ENCODE peak calls at places on chromosomes 2 and 18, in nine cellular contexts. F is skeletal muscle cell; Q is stomach; Y is stimulated activated CD4-positive, alpha-beta T cell treated with anti-CD3 and anti-CD28 coated beads, Interleukin-4, amount 100 ng/mL, for 24 hours; R is RWPE1; L is adipocyte; U is hippocampal formation; S is IMR-90; G is MCF 10A. K is an unnamed sample.

GRCh38 chr2:56121995-56122394 is 61.8 kb upstream of the CCDC85A start:
- DNase-seq in F (no peak), Q (no peak), Y (no peak), R (no peak), L (no peak), U (no peak), S (no peak), G (no peak), K (no peak)

GRCh38 chr2:185979546-185980071 is 241.0 kb downstream of the FSIP2 start:
- DNase-seq in F (no peak), Q (no peak), Y (no peak), R (peak), L (peak), U (no peak), S (no peak), G (peak), K (no peak)

GRCh38 chr2:70044290-70045040 is 42.8 kb upstream of the PCBP1 start:
- DNase-seq in F (no peak), Q (peak), Y (no peak), R (no peak), L (no peak), U (no peak), S (no peak), G (no peak), K (no peak)

GRCh38 chr18:902179-902718 is 2.4 kb upstream of the ADCYAP1 start:
- DNase-seq in F (no peak), Q (no peak), Y (no peak), R (no peak), L (peak), U (no peak), S (no peak), G (no peak), K (no peak)

GRCh38 chr2:33068261-33068660 is 121.5 kb downstream of the LTBP1 start:
- DNase-seq in F (peak), Q (no peak), Y (no peak), R (peak), L (peak), U (no peak), S (peak), G (peak), K (no peak)

GRCh38 chr2:218815649-218816048 is 16.0 kb downstream of the PRKAG3 start:
- DNase-seq in F (no peak), Q (no peak), Y (no peak), R (no peak), L (no peak), U (no peak), S (no peak), G (no peak), K (no peak)

GRCh38 chr2:230360028-230360427 is 33.0 kb downstream of the SP140L start:
- DNase-seq in F (no peak), Q (no peak), Y (no peak), R (no peak), L (no peak), U (no peak), S (no peak), G (no peak), K (no peak)

GRCh38 chr2:144099746-144100438 is 420.0 kb downstream of the ZEB2 start:
- DNase-seq in F (peak), Q (no peak), Y (no peak), R (peak), L (peak), U (no peak), S (peak), G (peak), K (no peak)

GRCh38 chr2:197786010-197786877 is 1.1 kb upstream of the BOLL start:
- DNase-seq in F (no peak), Q (peak), Y (peak), R (no peak), L (no peak), U (no peak), S (no peak), G (no peak), K (no peak)

GRCh38 chr2:235594041-235594440 is 100.2 kb downstream of the AGAP1 start:
- DNase-seq in F (peak), Q (no peak), Y (no peak), R (peak), L (peak), U (no peak), S (peak), G (peak), K (no peak)

GRCh38 chr2:172442072-172442895 is 14.9 kb downstream of the ITGA6 start:
- DNase-seq in F (peak), Q (peak), Y (peak), R (peak), L (peak), U (no peak), S (peak), G (peak), K (no peak)

GRCh38 chr2:138787053-138787666 is 7.0 kb upstream of the NXPH2 start:
- DNase-seq in F (no peak), Q (no peak), Y (no peak), R (peak), L (peak), U (no peak), S (peak), G (peak), K (no peak)

GRCh38 chr2:133801956-133802355 is 233.7 kb upstream of the NCKAP5 start:
- DNase-seq in F (no peak), Q (no peak), Y (no peak), R (no peak), L (no peak), U (no peak), S (no peak), G (no peak), K (no peak)

GRCh38 chr2:131036269-131036668 is 57.0 kb downstream of the FAM168B start:
- DNase-seq in F (no peak), Q (no peak), Y (no peak), R (no peak), L (no peak), U (no peak), S (no peak), G (no peak), K (no peak)

GRCh38 chr2:174681983-174682577 is 82.2 kb downstream of the CHRNA1 start:
- DNase-seq in F (no peak), Q (peak), Y (peak), R (peak), L (peak), U (no peak), S (no peak), G (no peak), K (peak)

K was measured in nucleus accumbens.